ENCODE peak calls at places on chromosome 19, in five cellular contexts. Z, B, E, W and U are unnamed samples.

GRCh38 chr19:34350161-34350561 is 14.8 kb upstream of the GPI start:
- DNase-seq in Z (no peak), B (no peak), E (no peak), W (no peak), U (no peak)

GRCh38 chr19:54473071-54473941 is at the start of gene CDC42EP5:
- DNase-seq in Z (no peak), B (peak; percentile 79), E (peak; percentile 83), W (peak; percentile 46), U (peak; percentile 76)

GRCh38 chr19:3513198-3514140 is 7.4 kb downstream of the FZR1 start:
- DNase-seq in Z (no peak), B (no peak), E (no peak), W (no peak), U (no peak)

GRCh38 chr19:843180-843835 is 2.5 kb downstream of the PRTN3 start:
- DNase-seq in Z (peak; percentile 70), B (no peak), E (peak; percentile 50), W (peak; percentile 79), U (no peak)

GRCh38 chr19:50300051-50300450 is 29.1 kb downstream of the KCNC3 start:
- DNase-seq in Z (no peak), B (no peak), E (no peak), W (no peak), U (no peak)

GRCh38 chr19:17156947-17157302 is 58.2 kb upstream of the USE1 start:
- DNase-seq in Z (no peak), B (no peak), E (no peak), W (no peak), U (no peak)

GRCh38 chr19:7977723-7978040 is 27.8 kb downstream of the ELAVL1 start:
- DNase-seq in Z (no peak), B (no peak), E (no peak), W (no peak), U (no peak)

GRCh38 chr19:32558607-32559228 is 22.3 kb upstream of the PDCD5 start:
- DNase-seq in Z (no peak), B (no peak), E (no peak), W (peak; percentile 76), U (no peak)

GRCh38 chr19:13047374-13047773 is 52.1 kb downstream of the NFIX start:
- DNase-seq in Z (no peak), B (no peak), E (no peak), W (no peak), U (no peak)

GRCh38 chr19:33390120-33390907 is 16.8 kb downstream of the CEBPG start:
- DNase-seq in Z (no peak), B (peak; percentile 84), E (peak; percentile 66), W (no peak), U (no peak)

GRCh38 chr19:17429661-17430101 is 9.8 kb downstream of the MVB12A start:
- DNase-seq in Z (no peak), B (peak; percentile 80), E (no peak), W (no peak), U (no peak)

GRCh38 chr19:39372047-39372802 is 18.7 kb downstream of the PAF1 start:
- DNase-seq in Z (no peak), B (peak; percentile 91), E (no peak), W (no peak), U (peak; percentile 85)

GRCh38 chr19:33344210-33344609 is 29.3 kb upstream of the CEBPG start:
- DNase-seq in Z (no peak), B (peak; percentile 19), E (no peak), W (peak; percentile 59), U (no peak)

GRCh38 chr19:10286803-10287737 is at the start of gene ICAM4:
- DNase-seq in Z (no peak), B (peak; percentile 62), E (no peak), W (peak; percentile 84), U (no peak)

GRCh38 chr19:1651548-1652394 is 644 bp downstream of the TCF3 start:
- DNase-seq in Z (peak; percentile 56), B (peak; percentile 57), E (peak; percentile 85), W (peak; percentile 58), U (no peak)

GRCh38 chr19:30070970-30071632 is 129.1 kb downstream of the URI1 start:
- DNase-seq in Z (no peak), B (no peak), E (peak; percentile 40), W (no peak), U (no peak)

GRCh38 chr19:4393947-4394590 is 6.3 kb downstream of the SH3GL1 start:
- DNase-seq in Z (no peak), B (no peak), E (no peak), W (no peak), U (no peak)

GRCh38 chr19:18848860-18849661 is 17.3 kb downstream of the UPF1 start:
- DNase-seq in Z (no peak), B (peak; percentile 71), E (no peak), W (no peak), U (no peak)

GRCh38 chr19:15114153-15114540 is 6.9 kb downstream of the SYDE1 start:
- DNase-seq in Z (no peak), B (no peak), E (no peak), W (no peak), U (no peak)

GRCh38 chr19:44539991-44540390 is 10.5 kb upstream of the CEACAM20 start:
- DNase-seq in Z (no peak), B (no peak), E (no peak), W (no peak), U (no peak)

GRCh38 chr19:39246951-39247669 is 1.5 kb downstream of the IFNL4 start:
- DNase-seq in Z (no peak), B (no peak), E (no peak), W (peak; percentile 90), U (no peak)

GRCh38 chr19:33325920-33326319 is 23.6 kb upstream of the CEBPA start:
- DNase-seq in Z (no peak), B (no peak), E (no peak), W (no peak), U (no peak)

GRCh38 chr19:45403781-45404556 is 900 bp downstream of the PPP1R13L start:
- DNase-seq in Z (peak; percentile 81), B (no peak), E (peak; percentile 77), W (peak; percentile 95), U (no peak)

GRCh38 chr19:38004100-38004504 is 97.1 kb downstream of the SIPA1L3 start:
- DNase-seq in Z (no peak), B (no peak), E (no peak), W (no peak), U (peak; percentile 10)

GRCh38 chr19:39310558-39311311 is 9.9 kb downstream of the LRFN1 start:
- DNase-seq in Z (no peak), B (no peak), E (no peak), W (peak; percentile 84), U (no peak)

GRCh38 chr19:50820549-50821247 is 2.9 kb downstream of the KLK1 start:
- DNase-seq in Z (peak; percentile 65), B (no peak), E (peak; percentile 88), W (peak; percentile 53), U (no peak)

GRCh38 chr19:33627962-33628839 is 6.4 kb downstream of the CHST8 start:
- DNase-seq in Z (no peak), B (no peak), E (no peak), W (no peak), U (no peak)

GRCh38 chr19:18433039-18433691 is 4.8 kb downstream of the ISYNA1 start:
- DNase-seq in Z (peak; percentile 53), B (peak; percentile 74), E (no peak), W (peak; percentile 70), U (no peak)

GRCh38 chr19:3270908-3271307 is 46.4 kb downstream of the CELF5 start:
- DNase-seq in Z (peak; percentile 47), B (no peak), E (no peak), W (peak; percentile 96), U (peak; percentile 22)

GRCh38 chr19:28514166-28514565 is 698.8 kb downstream of the UQCRFS1 start:
- DNase-seq in Z (no peak), B (no peak), E (no peak), W (no peak), U (no peak)

GRCh38 chr19:48714759-48715261 is 4.7 kb downstream of the MAMSTR start:
- DNase-seq in Z (no peak), B (peak; percentile 25), E (peak; percentile 74), W (no peak), U (no peak)
- H3K4me3 ChIP-seq in Z (peak overlapping the region; percentile 42), B (peak overlapping the region; percentile 35), E (peak overlapping the region; percentile 72), W (peak overlapping the region; percentile 85), U (peak overlapping the region; percentile 54)

GRCh38 chr19:5547881-5548280 is 19.9 kb downstream of the TINCR start:
- DNase-seq in Z (peak; percentile 71), B (no peak), E (peak; percentile 56), W (peak; percentile 87), U (no peak)

GRCh38 chr19:5542665-5543064 is 25.1 kb downstream of the TINCR start:
- DNase-seq in Z (peak; percentile 51), B (no peak), E (no peak), W (peak; percentile 58), U (no peak)

GRCh38 chr19:5541456-5541855 is 26.3 kb downstream of the TINCR start:
- DNase-seq in Z (no peak), B (no peak), E (no peak), W (no peak), U (no peak)

GRCh38 chr19:5545984-5546383 is 21.8 kb downstream of the TINCR start:
- DNase-seq in Z (no peak), B (no peak), E (no peak), W (no peak), U (no peak)

DNA sequence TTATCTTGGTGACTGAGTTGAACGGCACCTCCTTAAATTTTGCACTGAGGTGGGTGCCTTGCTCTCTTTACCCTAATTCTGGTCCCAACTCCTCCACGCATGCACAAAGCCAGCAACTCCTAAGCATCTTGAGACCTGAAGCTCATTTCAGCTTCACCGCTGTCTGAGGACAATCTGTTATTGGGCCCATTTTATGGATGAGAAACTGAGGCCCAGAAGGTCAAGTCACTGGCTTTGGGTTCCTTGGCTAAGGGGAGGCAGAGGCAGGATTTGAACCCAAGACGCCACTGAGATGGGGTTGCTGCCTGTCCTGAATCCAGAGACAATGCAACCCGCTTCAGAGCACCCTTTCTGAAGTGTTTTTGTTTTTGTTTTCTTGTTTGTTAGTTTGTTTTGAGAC is 22.7 kb downstream of the TINCR start:
- DNase-seq in Z (no peak), B (no peak), E (no peak), W (no peak), U (no peak)
- TF ChIP-seq CTCF in Z (no peak), B (no peak), E (no peak), W (no peak), U (no peak)

GRCh38 chr19:42134671-42135070 is 2.4 kb upstream of the POU2F2 start:
- DNase-seq in Z (no peak), B (no peak), E (no peak), W (no peak), U (no peak)
- H3K4me3 ChIP-seq in Z (no peak overlapping the region), B (no peak overlapping the region), E (no peak overlapping the region), W (no peak overlapping the region), U (no peak overlapping the region)

DNA sequence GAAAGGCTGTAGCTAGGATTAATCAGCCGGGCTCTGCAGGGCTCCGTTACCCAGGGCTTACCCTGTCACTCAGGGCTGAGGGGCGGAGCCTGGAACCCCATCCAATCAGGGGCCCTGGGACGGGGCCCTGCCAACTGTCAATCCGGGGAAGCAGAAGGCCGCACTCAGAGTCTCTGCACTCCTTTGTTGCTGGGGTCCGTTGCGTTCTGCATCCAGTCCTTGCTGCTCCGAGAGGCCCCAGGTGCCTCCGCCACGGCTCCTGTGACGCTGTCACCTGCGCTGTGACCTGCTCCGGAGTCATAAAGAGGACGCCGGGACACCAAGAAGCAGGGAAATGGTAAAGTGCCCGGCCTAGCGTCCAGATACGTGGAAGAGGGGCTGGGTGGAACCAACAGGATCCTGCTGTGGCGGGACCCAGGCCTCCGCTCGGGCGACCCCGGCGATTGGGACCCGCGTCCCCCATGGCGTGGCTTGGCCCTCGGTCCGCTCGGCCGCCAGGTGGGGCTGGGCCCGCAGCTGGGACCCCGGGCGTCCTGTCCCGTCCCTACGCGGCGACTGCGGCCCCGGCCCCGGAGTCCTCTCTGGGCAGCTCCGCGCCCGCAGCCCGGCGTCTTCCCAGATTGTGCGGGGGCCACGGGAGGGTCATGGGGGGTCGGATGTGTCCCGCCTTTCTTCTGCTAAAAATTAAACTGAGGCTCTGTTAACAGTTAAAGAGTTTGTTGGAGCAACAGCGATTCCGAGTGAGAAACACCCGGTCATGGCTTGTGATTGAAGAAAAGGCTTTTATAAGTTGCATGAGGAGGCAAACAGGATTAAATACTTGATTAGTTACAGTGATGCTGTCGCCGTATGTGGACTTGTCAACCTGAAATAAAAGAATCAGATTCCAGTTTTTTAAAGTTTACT is at the start of gene ZNF491:
- DNase-seq in Z (peak; percentile 99), B (peak; percentile 92), E (peak; percentile 94), W (peak; percentile 97), U (peak; percentile 42)
- TF ChIP-seq CTCF in Z (peak; percentile 49), B (no peak), E (peak; percentile 31), W (peak; percentile 62), U (no peak)